ENCODE peak calls at places on chromosomes 11 and 22, in seven cellular contexts. E is PC-9, A is MM.1S, H is GM23338, Z is DND-41, B is PC-3, C is HepG2. O is an unnamed sample. For H3K79me2, the result is how much of the 10 kb centered on the place peaks cover.

GRCh38 chr11:89381094-89381493 is 110.1 kb downstream of the NOX4 start:
- DNase-seq in E (peak), A (no peak), H (peak), Z (no peak), B (peak), C (no peak), O (peak)

GRCh38 chr11:16410479-16410878 is 54.1 kb upstream of the SOX6 start:
- DNase-seq in E (no peak), A (no peak), H (no peak), Z (no peak), B (no peak), C (no peak), O (no peak)

GRCh38 chr22:29309332-29310064 is 3.0 kb downstream of the GAS2L1 start:
- DNase-seq in E (no peak), A (no peak), H (no peak), Z (no peak), B (peak), C (no peak), O (no peak)

GRCh38 chr11:30725645-30726195 is 139.6 kb upstream of the MPPED2 start:
- DNase-seq in E (no peak), A (no peak), H (no peak), Z (no peak), B (no peak), C (no peak), O (no peak)

GRCh38 chr11:6336293-6336692 is 16.0 kb upstream of the CAVIN3 start:
- DNase-seq in E (no peak), A (no peak), H (no peak), Z (no peak), B (no peak), C (no peak), O (no peak)

GRCh38 chr11:116847612-116848011 is 10.2 kb upstream of the APOA1 start:
- DNase-seq in E (no peak), A (no peak), H (no peak), Z (no peak), B (no peak), C (no peak), O (no peak)

GRCh38 chr11:62033191-62034044 is 66.0 kb upstream of the FTH1 start:
- DNase-seq in E (no peak), A (no peak), H (no peak), Z (no peak), B (peak), C (peak), O (no peak)

GRCh38 chr11:61509058-61510029 is 795 bp downstream of the LRRC10B start:
- DNase-seq in E (peak), A (peak), H (peak), Z (no peak), B (peak), C (peak), O (peak)

GRCh38 chr11:121435132-121435531 is 17.0 kb upstream of the SORL1 start:
- DNase-seq in E (no peak), A (no peak), H (no peak), Z (no peak), B (no peak), C (no peak), O (no peak)

GRCh38 chr22:42680648-42681047 is 31.5 kb upstream of the CYB5R3 start:
- DNase-seq in E (peak), A (no peak), H (no peak), Z (no peak), B (peak), C (no peak), O (peak)

GRCh38 chr22:29245626-29246385 is 22.0 kb downstream of the RHBDD3 start:
- DNase-seq in E (peak), A (peak), H (peak), Z (peak), B (peak), C (peak), O (peak)

GRCh38 chr11:116790167-116791001 is 1.3 kb downstream of the APOA5 start:
- DNase-seq in E (no peak), A (no peak), H (no peak), Z (no peak), B (no peak), C (no peak), O (no peak)

GRCh38 chr11:115080923-115081322 is 402.6 kb downstream of the NXPE2 start:
- DNase-seq in E (no peak), A (no peak), H (no peak), Z (no peak), B (no peak), C (no peak), O (no peak)

GRCh38 chr22:42933783-42934144 is 76.7 kb upstream of the ARFGAP3 start:
- DNase-seq in E (no peak), A (no peak), H (no peak), Z (no peak), B (peak), C (peak), O (peak)

GRCh38 chr11:11620251-11620965 is 1.4 kb downstream of the GALNT18 start:
- DNase-seq in E (no peak), A (no peak), H (peak), Z (no peak), B (peak), C (no peak), O (no peak)

GRCh38 chr11:11618973-11619435 is 2.8 kb downstream of the GALNT18 start:
- DNase-seq in E (no peak), A (no peak), H (peak), Z (no peak), B (peak), C (peak), O (no peak)

GRCh38 chr11:11621881-11622706 is at the start of gene GALNT18:
- DNase-seq in E (peak), A (peak), H (peak), Z (no peak), B (peak), C (peak), O (peak)

GRCh38 chr11:11622772-11623531 is 1.1 kb upstream of the GALNT18 start:
- DNase-seq in E (no peak), A (no peak), H (no peak), Z (no peak), B (no peak), C (peak), O (no peak)

GRCh38 chr11:11620966-11621880 is 582 bp downstream of the GALNT18 start:
- DNase-seq in E (no peak), A (peak), H (peak), Z (no peak), B (peak), C (no peak), O (peak)
- TF ChIP-seq EZH2 in E (no peak), A (no peak), H (peak), Z (no peak), B (no peak), C (no peak), O (peak)

DNA sequence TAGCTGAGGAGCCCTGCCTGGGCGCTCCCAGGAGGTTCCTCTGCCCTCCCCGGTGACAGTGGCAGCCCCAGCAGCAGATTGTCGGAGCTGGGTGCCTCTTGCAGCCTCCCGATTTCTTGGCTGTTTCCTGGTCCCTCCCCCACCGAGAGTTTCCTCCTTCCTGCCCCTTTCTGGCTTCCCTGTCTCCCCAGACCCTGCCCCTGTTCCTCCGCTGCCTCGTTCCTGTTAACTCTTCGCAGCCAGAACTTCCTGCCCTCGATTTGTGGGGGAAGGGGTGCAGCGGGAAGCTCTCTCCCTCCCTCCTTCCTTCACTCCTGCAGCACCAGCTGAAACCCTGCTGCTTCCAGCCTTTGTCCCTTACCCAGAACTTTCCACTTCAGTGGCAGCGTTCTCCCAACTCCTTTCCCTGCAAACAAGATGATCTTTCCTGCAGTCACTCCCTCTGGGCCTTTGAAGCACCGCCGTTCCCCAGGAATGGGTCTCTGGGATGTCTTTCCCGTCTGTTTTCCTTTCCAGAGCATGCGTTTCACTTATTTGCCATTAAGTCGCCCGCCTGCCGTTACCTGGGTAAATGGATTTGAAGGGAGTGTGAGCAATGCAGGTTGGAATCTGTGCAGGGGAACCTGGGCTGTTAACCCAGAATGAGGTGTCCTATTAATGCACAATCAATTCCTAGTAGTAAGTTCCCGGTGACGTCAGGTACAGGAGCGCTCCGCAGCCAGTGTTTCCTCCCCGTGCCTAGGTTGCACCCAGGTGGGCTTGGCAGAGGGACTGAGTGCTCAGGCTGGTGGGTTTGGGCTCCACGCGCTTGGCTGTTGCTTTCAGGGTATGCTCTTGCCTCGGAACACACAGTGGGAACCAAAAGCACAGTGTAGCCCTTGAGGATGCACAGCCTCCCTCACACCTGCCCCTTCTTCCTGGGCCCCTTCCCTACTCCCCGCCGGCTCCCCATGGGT is 4.3 kb downstream of the GRK2 start:
- DNase-seq in E (no peak), A (no peak), H (peak), Z (peak), B (no peak), C (no peak), O (no peak)
- H3K79me2 ChIP-seq in E (half or more), A (half or more), H (half or more), Z (half or more), B (half or more), C (half or more), O (half or more)

DNA sequence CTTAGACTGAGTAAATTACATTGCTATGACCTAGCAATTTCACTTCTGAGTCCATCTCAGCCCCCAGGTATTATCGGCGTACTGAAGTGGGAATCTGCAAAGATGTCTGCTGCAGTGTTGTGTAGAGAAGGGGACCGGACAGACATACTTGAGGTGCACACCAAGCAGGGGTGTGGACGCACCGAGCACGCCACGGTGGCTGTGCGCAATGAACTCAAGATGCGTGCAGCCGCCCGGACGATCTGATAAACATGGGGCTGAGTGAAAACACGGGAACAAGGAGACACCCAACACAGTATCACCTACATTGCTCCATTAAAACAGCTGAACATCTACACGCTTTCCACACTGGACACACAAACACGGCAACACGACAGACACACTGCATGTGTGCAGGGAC is 454.3 kb downstream of the OPCML start:
- DNase-seq in E (no peak), A (no peak), H (no peak), Z (no peak), B (no peak), C (no peak), O (no peak)
- H3K4me2 ChIP-seq in E (no peak), A (no peak), H (no peak), Z (no peak), B (no peak), C (no peak), O (no peak)

GRCh38 chr22:19582033-19582693 is 58.0 kb upstream of the CLDN5 start:
- DNase-seq in E (no peak), A (no peak), H (no peak), Z (no peak), B (no peak), C (no peak), O (no peak)
- TF ChIP-seq EZH2 in E (no peak), A (no peak), H (no peak), Z (no peak), B (no peak), C (no peak), O (no peak)

GRCh38 chr11:75518771-75519653 is 6.7 kb downstream of the GDPD5 start:
- DNase-seq in E (no peak), A (no peak), H (no peak), Z (no peak), B (no peak), C (no peak), O (no peak)
- H3K79me2 ChIP-seq in E (under half), A (under half), H (under half), Z (under half), B (under half), C (half or more), O (under half)

GRCh38 chr11:119481667-119482400 is 58.9 kb upstream of the THY1 start:
- DNase-seq in E (no peak), A (no peak), H (no peak), Z (no peak), B (no peak), C (no peak), O (no peak)
- H3K4me2 ChIP-seq in E (no peak), A (peak), H (peak), Z (no peak), B (peak), C (peak), O (no peak)

GRCh38 chr22:35115515-35115914 is 49.6 kb downstream of the ISX start:
- DNase-seq in E (no peak), A (no peak), H (no peak), Z (no peak), B (no peak), C (no peak), O (no peak)
- TF ChIP-seq EZH2 in E (no peak), A (no peak), H (no peak), Z (no peak), B (no peak), C (no peak), O (no peak)

GRCh38 chr11:83437939-83438338 is 151.8 kb upstream of the CCDC90B start:
- DNase-seq in E (no peak), A (peak), H (no peak), Z (no peak), B (no peak), C (no peak), O (no peak)

GRCh38 chr11:83438438-83438837 is 152.3 kb upstream of the CCDC90B start:
- DNase-seq in E (no peak), A (no peak), H (no peak), Z (no peak), B (no peak), C (no peak), O (no peak)

GRCh38 chr11:83436855-83437254 is 150.7 kb upstream of the CCDC90B start:
- DNase-seq in E (no peak), A (no peak), H (peak), Z (no peak), B (no peak), C (no peak), O (no peak)

GRCh38 chr11:83441596-83441995 is 155.4 kb upstream of the CCDC90B start:
- DNase-seq in E (no peak), A (no peak), H (no peak), Z (no peak), B (no peak), C (no peak), O (no peak)

DNA sequence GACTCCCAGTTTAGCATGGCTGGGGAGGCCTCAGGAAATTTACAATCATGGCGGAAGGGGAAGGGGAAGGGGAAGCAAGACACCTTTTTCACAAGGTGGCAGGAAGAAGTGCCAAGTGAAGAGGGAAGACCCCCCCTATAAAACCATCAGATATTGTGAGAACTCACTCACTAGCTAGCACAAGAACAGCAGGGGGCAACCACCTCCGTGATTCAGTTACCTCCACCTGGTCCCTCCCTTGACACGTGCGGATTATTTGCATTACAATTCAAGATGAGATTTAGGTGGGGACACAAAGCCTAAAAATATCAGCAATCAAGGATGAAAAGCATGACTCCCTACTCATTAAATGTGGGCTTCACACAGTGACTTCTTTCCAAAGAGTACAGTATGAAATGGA is 155.0 kb upstream of the CCDC90B start:
- DNase-seq in E (no peak), A (no peak), H (peak), Z (no peak), B (no peak), C (no peak), O (no peak)
- H3K79me2 ChIP-seq in E (under half), A (under half), H (under half), Z (under half), B (under half), C (under half), O (under half)

DNA sequence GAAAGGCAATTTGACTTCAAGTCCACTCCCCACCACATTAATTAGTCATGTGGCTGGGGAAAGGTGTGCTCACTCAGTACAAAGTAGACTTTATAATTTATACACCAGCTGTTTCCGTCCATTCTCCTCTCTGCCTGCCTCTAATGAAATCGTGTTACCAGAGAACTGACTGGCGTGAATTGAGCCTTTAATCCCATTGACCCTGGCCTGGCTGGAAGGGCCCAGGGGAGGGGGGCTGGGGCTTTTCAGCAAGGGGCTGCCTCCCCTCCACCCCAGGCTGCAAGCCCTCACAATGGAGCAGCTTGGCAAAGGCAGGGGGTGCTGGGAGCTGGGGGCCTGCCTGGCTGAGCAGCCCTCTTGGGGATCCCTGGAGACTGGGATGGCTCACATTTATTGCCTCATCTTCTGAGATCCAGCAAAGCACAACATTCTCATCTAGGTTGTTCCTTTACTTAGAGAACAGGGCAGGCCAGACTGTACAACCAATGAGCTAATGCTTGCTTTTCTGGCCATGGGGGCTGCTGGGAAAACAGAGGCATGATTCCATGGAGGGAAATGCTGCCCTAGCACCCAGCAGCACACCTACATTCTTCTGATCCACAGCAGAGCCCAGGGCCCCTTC is 25.9 kb upstream of the LMO1 start:
- DNase-seq in E (no peak), A (no peak), H (no peak), Z (no peak), B (no peak), C (no peak), O (no peak)
- H3K4me2 ChIP-seq in E (no peak), A (no peak), H (no peak), Z (no peak), B (no peak), C (no peak), O (no peak)

DNA sequence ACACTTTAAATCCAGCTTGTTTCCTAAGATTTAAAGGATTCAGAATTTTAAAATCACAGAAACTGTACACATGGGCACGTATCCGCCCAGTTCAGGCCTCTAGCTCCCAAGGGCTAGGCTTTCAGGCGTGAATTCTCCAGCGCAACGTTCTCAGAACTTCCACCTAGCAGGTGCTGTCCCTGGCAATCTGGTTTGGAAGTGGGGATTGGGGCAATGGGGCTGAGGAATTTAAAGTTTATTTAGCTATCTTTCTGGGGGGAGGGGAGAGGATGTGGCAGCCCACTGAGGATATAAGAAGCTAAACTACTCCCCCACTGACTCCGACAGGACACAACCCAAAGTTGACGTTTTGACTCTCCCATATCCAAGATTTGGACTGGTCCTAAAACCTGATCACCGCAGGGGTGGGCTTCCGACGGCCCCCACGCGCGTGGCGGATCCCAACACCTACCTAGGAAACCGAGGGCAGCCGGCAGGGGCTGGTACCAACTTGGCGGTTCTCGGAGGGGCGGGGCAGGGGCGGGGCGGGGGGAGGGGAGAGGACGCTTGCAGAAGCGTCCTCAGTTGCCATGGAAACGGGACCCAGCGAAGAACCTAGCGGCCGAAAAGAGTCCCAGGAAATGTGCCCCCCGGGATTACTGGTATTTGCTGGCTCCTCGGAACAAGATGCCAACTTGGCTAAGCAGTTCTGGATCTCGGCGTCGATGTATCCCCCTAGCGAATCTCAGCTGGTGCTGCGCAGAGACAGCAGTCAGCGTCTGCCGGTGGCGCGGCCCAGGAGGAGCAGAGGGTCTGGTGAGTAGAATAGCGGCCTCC is at the start of gene HOATZ:
- DNase-seq in E (no peak), A (no peak), H (peak), Z (no peak), B (no peak), C (no peak), O (no peak)
- TF ChIP-seq EZH2 in E (no peak), A (no peak), H (no peak), Z (no peak), B (no peak), C (no peak), O (no peak)